ENCODE peak calls at places on chromosome 1, in seven cellular contexts. D, Y, H, N, Z, L and B are unnamed samples.

GRCh38 chr1:68221971-68222355 is 10.4 kb downstream of the WLS start:
- DNase-seq in D (peak), Y (no peak), H (no peak), N (no peak), Z (no peak), L (no peak), B (no peak)

GRCh38 chr1:63405987-63406386 is 38.6 kb downstream of the ALG6 start:
- DNase-seq in D (no peak), Y (no peak), H (no peak), N (no peak), Z (no peak), L (no peak), B (no peak)

GRCh38 chr1:199612976-199613774 is 414.3 kb upstream of the NR5A2 start:
- DNase-seq in D (peak), Y (no peak), H (no peak), N (peak), Z (no peak), L (no peak), B (no peak)

GRCh38 chr1:204350857-204351573 is 8.7 kb downstream of the PLEKHA6 start:
- DNase-seq in D (peak), Y (peak), H (peak), N (peak), Z (peak), L (peak), B (no peak)

GRCh38 chr1:65299328-65299727 is 10.0 kb upstream of the DNAJC6 start:
- DNase-seq in D (no peak), Y (no peak), H (no peak), N (no peak), Z (no peak), L (no peak), B (no peak)

GRCh38 chr1:203791498-203791897 is 3.9 kb upstream of the ZBED6 start:
- DNase-seq in D (no peak), Y (no peak), H (no peak), N (no peak), Z (no peak), L (no peak), B (no peak)

GRCh38 chr1:38241594-38242331 is 195.2 kb upstream of the POU3F1 start:
- DNase-seq in D (no peak), Y (no peak), H (no peak), N (no peak), Z (no peak), L (no peak), B (no peak)

GRCh38 chr1:164667600-164667999 is 108.6 kb downstream of the PBX1 start:
- DNase-seq in D (no peak), Y (no peak), H (no peak), N (peak), Z (no peak), L (no peak), B (no peak)

GRCh38 chr1:77538956-77539509 is 143.4 kb downstream of the ZZZ3 start:
- DNase-seq in D (peak), Y (no peak), H (no peak), N (peak), Z (no peak), L (no peak), B (no peak)

GRCh38 chr1:100924212-100924611 is 28.3 kb downstream of the SLC30A7 start:
- DNase-seq in D (peak), Y (no peak), H (peak), N (peak), Z (no peak), L (no peak), B (no peak)